ENCODE peak calls at places on chromosomes 1 and 21, in eight cellular contexts. E is psoas muscle, S is HCT116, K is heart right ventricle, I is omental fat pad, L is body of pancreas, M is left lung, A is Panc1. T is an unnamed sample.

GRCh38 chr1:160342520-160342919 is 530 bp downstream of the COPA start:
- ATAC-seq in A (peak), M (peak), L (peak), S (peak), I (no peak), E (peak), K (peak), T (peak)

GRCh38 chr1:119329521-119329920 is 39.1 kb upstream of the HAO2 start:
- ATAC-seq in K (no peak), A (no peak), I (no peak), E (no peak), S (no peak), L (no peak), M (no peak), T (no peak)

GRCh38 chr1:79128726-79129125 is 122.2 kb upstream of the ADGRL4 start:
- ATAC-seq in K (no peak), L (no peak), A (peak), I (no peak), E (no peak), S (no peak), M (no peak), T (no peak)

GRCh38 chr1:223556414-223557124 is 108.9 kb downstream of the CAPN8 start:
- ATAC-seq in M (peak), S (peak), E (peak), I (no peak), A (peak), L (no peak), K (no peak), T (no peak)

GRCh38 chr1:15858069-15858670 is 10.7 kb downstream of the SPEN start:
- ATAC-seq in L (no peak), E (peak), A (peak), M (no peak), K (no peak), I (no peak), S (peak), T (no peak)

GRCh38 chr1:21622466-21623315 is 46.5 kb downstream of the RAP1GAP start:
- ATAC-seq in L (peak), S (peak), A (peak), M (peak), K (peak), I (peak), E (peak), T (peak)

GRCh38 chr21:8988696-8989095 is 1532.7 kb upstream of the TPTE start:
- ATAC-seq in E (no peak), A (no peak), S (no peak), K (no peak), I (no peak), L (no peak), M (no peak), T (no peak)

GRCh38 chr21:32516729-32517649 is 68.3 kb downstream of the TCP10L start:
- ATAC-seq in L (no peak), I (peak), M (peak), S (peak), E (no peak), A (peak), K (peak), T (peak)

GRCh38 chr1:9900142-9901043 is 9.7 kb downstream of the CTNNBIP1 start:
- ATAC-seq in S (no peak), K (peak), L (peak), E (peak), I (peak), M (peak), A (peak), T (peak)

GRCh38 chr1:156195853-156196252 is 1.9 kb downstream of the SLC25A44 start:
- ATAC-seq in K (no peak), I (no peak), S (no peak), A (no peak), E (no peak), L (no peak), M (no peak), T (no peak)

GRCh38 chr1:156191292-156191954 is 2.5 kb upstream of the SLC25A44 start:
- ATAC-seq in E (no peak), S (no peak), A (no peak), L (no peak), K (no peak), M (no peak), I (no peak), T (no peak)

GRCh38 chr1:156193208-156193487 is 756 bp upstream of the SLC25A44 start:
- ATAC-seq in M (no peak), A (no peak), K (no peak), L (no peak), E (no peak), I (no peak), S (peak), T (no peak)

GRCh38 chr1:156194300-156194652 is 372 bp downstream of the SLC25A44 start:
- ATAC-seq in K (no peak), A (peak), M (no peak), I (no peak), L (no peak), S (peak), E (no peak), T (no peak)

DNA sequence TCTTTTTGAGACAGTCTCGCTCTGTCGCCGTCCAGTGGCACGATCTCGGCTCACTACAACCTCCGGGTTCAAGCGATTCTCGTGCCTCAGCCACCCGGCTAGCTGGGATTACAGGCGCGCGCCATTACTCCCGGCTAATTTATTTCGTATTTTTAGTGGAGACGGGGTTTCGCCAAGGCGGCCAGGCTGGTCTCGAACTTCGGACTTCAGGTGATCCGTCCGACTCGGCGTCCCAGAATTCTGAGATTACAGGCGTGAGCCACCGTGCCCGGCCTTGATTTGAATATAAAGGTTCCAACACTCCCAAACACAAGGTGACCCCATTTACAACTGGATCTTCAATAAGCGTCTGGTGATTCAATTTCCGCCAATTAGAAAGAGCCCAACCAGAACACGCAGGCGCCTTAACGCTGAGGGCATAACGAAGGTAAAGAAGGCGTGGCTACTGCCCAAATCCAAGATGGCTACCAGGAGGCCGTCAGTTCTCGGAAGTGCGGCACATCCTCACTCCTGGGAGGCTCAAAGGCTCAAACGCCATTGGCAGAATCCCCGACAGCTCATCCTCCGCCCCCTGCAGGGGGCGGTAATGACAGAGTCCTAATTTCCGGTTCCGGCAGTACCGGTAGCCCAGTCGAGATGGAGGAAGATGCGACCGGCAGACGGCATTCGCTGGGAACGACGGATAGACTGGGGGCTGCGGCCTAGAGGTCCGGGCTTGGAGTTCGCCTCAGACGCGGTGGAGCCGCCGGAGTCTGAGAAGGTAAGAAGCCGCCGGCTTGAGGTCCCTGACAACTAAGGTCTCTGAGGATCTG is at the start of gene SLC25A44:
- ATAC-seq in K (peak), I (peak), S (peak), A (peak), M (peak), L (peak), E (peak), T (peak)
- TF ChIP-seq CTCF in K (peak), I (no peak), S (peak), A (no peak), M (peak), L (no peak), E (peak), T (peak)

DNA sequence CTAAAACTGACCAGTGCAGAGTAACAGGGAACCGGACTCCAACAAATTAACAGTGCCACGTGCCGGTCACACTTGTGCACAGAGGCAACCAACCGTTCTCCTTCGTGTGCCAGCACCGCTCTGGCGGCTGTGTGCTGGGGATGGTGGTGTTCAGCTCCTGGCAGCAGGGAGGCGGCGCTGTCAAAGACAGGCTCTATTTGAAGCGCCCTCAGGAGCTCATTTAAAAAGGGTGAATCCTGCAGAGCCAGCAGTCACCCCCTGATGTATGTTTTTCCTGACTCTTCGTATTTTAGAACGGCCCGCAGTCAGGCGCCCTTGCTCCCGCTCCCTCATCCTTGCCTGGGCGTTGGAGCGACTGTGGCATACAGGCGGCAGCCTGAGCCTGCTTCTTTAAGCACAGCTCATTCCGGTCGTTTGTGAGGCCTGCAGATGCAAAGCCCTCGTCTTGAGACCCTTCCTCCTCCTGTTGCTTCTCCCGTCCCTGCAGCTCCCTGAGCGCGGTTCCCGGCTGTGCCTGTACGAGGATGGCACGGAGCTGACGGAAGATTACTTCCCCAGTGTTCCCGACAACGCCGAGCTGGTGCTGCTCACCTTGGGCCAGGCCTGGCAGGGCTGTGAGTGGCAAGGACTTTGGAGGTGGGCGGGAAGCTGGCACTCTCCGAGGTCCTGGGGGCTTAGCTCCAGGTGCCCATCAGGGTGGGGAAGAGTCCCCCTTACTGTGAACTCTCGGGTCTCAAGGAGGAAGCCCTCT is 1.1 kb downstream of the DFFB start:
- ATAC-seq in E (no peak), I (no peak), K (peak), A (peak), S (no peak), L (no peak), M (peak), T (no peak)
- TF ChIP-seq CTCF in E (no peak), I (no peak), K (no peak), A (no peak), S (peak), L (no peak), M (no peak), T (no peak)

DNA sequence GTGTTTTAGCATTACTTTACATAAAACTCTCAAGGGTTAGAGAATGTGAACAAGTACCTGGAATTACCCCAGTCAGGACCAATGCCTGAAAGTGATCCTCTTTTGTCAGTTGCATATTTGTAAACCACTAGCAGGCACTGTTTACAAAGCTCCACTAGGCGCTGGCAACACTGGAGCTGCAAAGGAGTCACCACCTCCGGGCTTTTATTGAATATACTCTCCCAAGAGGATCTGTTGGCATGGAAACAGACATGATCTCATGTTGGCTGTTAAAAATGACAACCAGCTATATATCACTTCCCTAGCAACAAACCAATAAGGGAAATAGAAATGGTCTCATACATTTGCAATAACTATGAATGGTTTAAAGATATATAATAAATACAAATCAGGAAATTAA is 116.0 kb downstream of the TTLL7 start:
- ATAC-seq in S (peak), M (peak), L (peak), K (no peak), A (peak), E (no peak), I (no peak), T (no peak)
- TF ChIP-seq CTCF in S (peak), M (peak), L (no peak), K (no peak), A (peak), E (no peak), I (no peak), T (no peak)

GRCh38 chr1:20165522-20165951 is 20.4 kb upstream of the UBXN10 start:
- ATAC-seq in I (no peak), S (peak), E (no peak), K (no peak), M (peak), A (peak), L (no peak), T (no peak)
- TF ChIP-seq CTCF in I (no peak), S (peak), E (no peak), K (no peak), M (no peak), A (no peak), L (no peak), T (no peak)

DNA sequence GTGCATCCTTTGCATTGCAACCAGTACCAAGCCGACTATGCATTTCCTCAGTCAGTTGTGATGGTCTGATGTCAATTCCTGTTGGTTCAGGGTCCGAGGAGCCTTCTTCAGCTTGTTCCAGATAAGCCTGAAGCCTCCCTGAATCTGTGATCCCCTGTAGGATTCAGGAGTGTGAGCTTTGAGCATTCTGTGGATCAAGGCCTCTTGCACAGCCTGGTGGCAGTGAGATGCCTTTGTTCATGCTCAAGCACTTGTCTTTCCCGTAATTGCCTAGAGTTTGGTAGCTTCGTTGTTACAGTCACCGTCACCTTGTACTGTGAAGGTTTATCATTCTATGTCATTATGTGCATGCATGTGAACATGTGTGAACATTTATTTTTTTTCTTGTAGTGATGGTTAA is 103.5 kb downstream of the PBX1 start:
- ATAC-seq in M (no peak), A (no peak), I (no peak), L (no peak), K (no peak), S (no peak), E (no peak), T (no peak)
- TF ChIP-seq CTCF in M (no peak), A (no peak), I (no peak), L (no peak), K (no peak), S (no peak), E (no peak), T (no peak)

GRCh38 chr1:207397525-207397926 is 56.6 kb upstream of the CR2 start:
- ATAC-seq in E (no peak), M (no peak), L (peak), I (no peak), A (peak), K (no peak), S (peak), T (no peak)
- TF ChIP-seq CTCF in E (no peak), M (no peak), L (no peak), I (no peak), A (peak), K (no peak), S (peak), T (no peak)

GRCh38 chr1:31703431-31704260 is at the start of gene COL16A1:
- ATAC-seq in L (peak), M (peak), E (peak), A (no peak), I (no peak), K (peak), S (no peak), T (peak)
- TF ChIP-seq CTCF in L (no peak), M (no peak), E (no peak), A (no peak), I (no peak), K (no peak), S (no peak), T (peak)

DNA sequence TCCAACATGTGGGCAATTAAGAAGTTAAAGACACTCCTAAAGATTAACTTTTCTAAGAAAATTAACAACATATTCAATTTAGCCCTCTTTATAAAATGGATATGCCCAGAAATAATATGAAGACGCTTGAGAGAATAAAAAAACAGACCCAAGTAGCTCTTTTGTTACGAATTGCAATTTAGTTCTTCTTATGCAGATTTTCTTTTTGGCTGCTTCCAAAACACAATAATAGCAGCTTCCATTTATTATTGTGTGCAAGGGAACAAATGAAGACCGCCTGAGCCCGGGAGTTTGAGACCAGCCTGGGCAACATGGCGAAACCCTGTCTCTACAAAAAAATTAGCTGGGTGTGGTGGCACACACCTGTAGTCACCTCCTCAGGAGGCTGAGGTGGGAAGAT is 50.4 kb upstream of the BCL10 start:
- ATAC-seq in L (no peak), S (no peak), M (no peak), A (no peak), I (no peak), E (no peak), K (no peak), T (no peak)
- TF ChIP-seq CTCF in L (no peak), S (no peak), M (no peak), A (no peak), I (no peak), E (no peak), K (no peak), T (no peak)

GRCh38 chr1:228117335-228117734 is 8.2 kb upstream of the MRPL55 start:
- ATAC-seq in A (no peak), K (no peak), M (no peak), E (no peak), L (no peak), I (no peak), S (no peak), T (no peak)

GRCh38 chr1:228125185-228125584 is 14.9 kb upstream of the GUK1 start:
- ATAC-seq in M (no peak), A (no peak), L (no peak), K (no peak), I (no peak), S (no peak), E (no peak), T (no peak)

GRCh38 chr1:228118040-228118439 is 8.9 kb upstream of the MRPL55 start:
- ATAC-seq in A (no peak), E (no peak), S (no peak), M (no peak), I (no peak), L (no peak), K (no peak), T (no peak)

GRCh38 chr1:228122921-228123441 is 13.9 kb upstream of the MRPL55 start:
- ATAC-seq in A (no peak), S (peak), M (no peak), L (no peak), E (no peak), K (no peak), I (no peak), T (no peak)

GRCh38 chr1:228120351-228121091 is 11.4 kb upstream of the MRPL55 start:
- ATAC-seq in K (no peak), S (no peak), M (no peak), L (no peak), A (no peak), I (no peak), E (no peak), T (no peak)
- TF ChIP-seq CTCF in K (no peak), S (no peak), M (no peak), L (no peak), A (no peak), I (no peak), E (no peak), T (no peak)